ENCODE peak calls at places on chromosomes 2 and 18, in five cellular contexts. C is HEK293T, M is GM12878, T is H1, Q is NT2/D1. F is an unnamed sample.
A peak's percentile ranks its signal among the peaks of the same experiment; 100 is the strongest.

GRCh38 chr2:16320716-16321115 is 344.9 kb downstream of the CYRIA start:
- DNase-seq in C (no peak), M (no peak), T (peak; percentile 46), Q (no peak), F (no peak)

GRCh38 chr2:128797937-128798336 is 479.3 kb upstream of the HS6ST1 start:
- DNase-seq in C (no peak), M (peak; percentile 20), T (peak; percentile 35), Q (no peak), F (no peak)

GRCh38 chr2:199868431-199869226 is 17.6 kb upstream of the FTCDNL1 start:
- DNase-seq in C (no peak), M (no peak), T (no peak), Q (no peak), F (no peak)

GRCh38 chr2:201999289-201999688 is 34.4 kb upstream of the FZD7 start:
- DNase-seq in C (no peak), M (no peak), T (no peak), Q (no peak), F (no peak)

GRCh38 chr2:26770986-26771586 is 7.0 kb downstream of the SLC35F6 start:
- DNase-seq in C (no peak), M (no peak), T (no peak), Q (no peak), F (peak; percentile 62)

GRCh38 chr2:60819155-60819862 is 62.1 kb upstream of the REL start:
- DNase-seq in C (no peak), M (no peak), T (no peak), Q (no peak), F (no peak)

GRCh38 chr2:186068154-186068826 is 329.7 kb downstream of the FSIP2 start:
- DNase-seq in C (no peak), M (no peak), T (no peak), Q (no peak), F (peak; percentile 39)

GRCh38 chr2:70089220-70089945 is 2.1 kb downstream of the PCBP1 start:
- DNase-seq in C (no peak), M (no peak), T (peak; percentile 63), Q (no peak), F (peak; percentile 24)

GRCh38 chr2:166419616-166419934 is 43.8 kb upstream of the SCN9A start:
- DNase-seq in C (no peak), M (no peak), T (no peak), Q (peak; percentile 1), F (peak; percentile 60)

GRCh38 chr18:60984496-60984895 is 348.7 kb upstream of the CDH20 start:
- DNase-seq in C (no peak), M (no peak), T (no peak), Q (no peak), F (no peak)

GRCh38 chr2:64404002-64404731 is 49.8 kb upstream of the LGALSL start:
- DNase-seq in C (no peak), M (no peak), T (peak; percentile 76), Q (peak; percentile 76), F (peak; percentile 77)

GRCh38 chr18:74976331-74976909 is 232.5 kb downstream of the PTGR3 start:
- DNase-seq in C (no peak), M (no peak), T (no peak), Q (no peak), F (peak; percentile 9)

GRCh38 chr18:63199743-63200241 is 119.8 kb downstream of the BCL2 start:
- DNase-seq in C (no peak), M (no peak), T (no peak), Q (no peak), F (no peak)

GRCh38 chr2:120293991-120294329 is 41.3 kb downstream of the RALB start:
- DNase-seq in C (no peak), M (peak; percentile 48), T (no peak), Q (no peak), F (no peak)

GRCh38 chr18:13382683-13382989 is 164.1 kb downstream of the LDLRAD4 start:
- DNase-seq in C (no peak), M (no peak), T (peak; percentile 28), Q (no peak), F (no peak)

GRCh38 chr18:49531678-49532153 is 30.1 kb upstream of the LIPG start:
- DNase-seq in C (no peak), M (no peak), T (no peak), Q (no peak), F (peak; percentile 12)

GRCh38 chr2:37111971-37112370 is 27.7 kb downstream of the GPATCH11 start:
- DNase-seq in C (no peak), M (no peak), T (no peak), Q (no peak), F (no peak)

GRCh38 chr18:55078289-55078916 is 119.1 kb upstream of the CCDC68 start:
- DNase-seq in C (no peak), M (no peak), T (no peak), Q (no peak), F (no peak)

GRCh38 chr18:33231474-33232317 is 208.8 kb downstream of the CCDC178 start:
- DNase-seq in C (peak; percentile 85), M (peak; percentile 17), T (peak; percentile 84), Q (peak; percentile 70), F (peak; percentile 75)

GRCh38 chr2:26653207-26654060 is 12.3 kb upstream of the CIB4 start:
- DNase-seq in C (no peak), M (no peak), T (no peak), Q (no peak), F (no peak)

GRCh38 chr2:77910136-77910535 is 388.0 kb upstream of the LRRTM4 start:
- DNase-seq in C (no peak), M (no peak), T (no peak), Q (no peak), F (no peak)
- TF ChIP-seq SUZ12 in C (no peak), M (no peak), T (no peak), Q (no peak), F (no peak)

DNA sequence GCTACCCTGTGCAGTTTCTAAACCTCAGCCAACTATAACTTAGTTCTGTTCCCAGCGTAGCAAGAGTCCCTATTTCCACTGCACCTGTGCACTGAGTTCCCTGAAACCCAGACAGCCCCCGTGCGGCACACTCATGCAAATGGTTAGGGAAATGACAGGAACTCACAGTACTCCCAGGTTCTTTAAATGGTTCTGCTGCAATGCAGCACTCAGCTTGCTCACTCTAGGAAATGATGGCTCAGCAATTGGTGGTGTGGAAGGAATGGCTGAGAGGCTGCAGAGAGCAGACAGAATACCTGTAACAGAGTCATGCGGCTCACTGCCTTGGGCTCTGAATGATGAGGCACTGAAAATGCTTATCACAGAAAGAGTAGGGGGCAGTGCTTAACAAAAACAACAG is 143.0 kb downstream of the RAD51AP2 start:
- DNase-seq in C (no peak), M (no peak), T (no peak), Q (peak; percentile 9), F (no peak)
- TF ChIP-seq SUZ12 in C (no peak), M (no peak), T (no peak), Q (no peak), F (no peak)

GRCh38 chr2:105055613-105056012 is 17.7 kb downstream of the MRPS9 start:
- DNase-seq in C (no peak), M (no peak), T (no peak), Q (no peak), F (no peak)

GRCh38 chr2:105056245-105056644 is 18.4 kb downstream of the MRPS9 start:
- DNase-seq in C (no peak), M (no peak), T (no peak), Q (no peak), F (no peak)

GRCh38 chr2:105057005-105057404 is 19.1 kb downstream of the MRPS9 start:
- DNase-seq in C (no peak), M (no peak), T (no peak), Q (no peak), F (no peak)

DNA sequence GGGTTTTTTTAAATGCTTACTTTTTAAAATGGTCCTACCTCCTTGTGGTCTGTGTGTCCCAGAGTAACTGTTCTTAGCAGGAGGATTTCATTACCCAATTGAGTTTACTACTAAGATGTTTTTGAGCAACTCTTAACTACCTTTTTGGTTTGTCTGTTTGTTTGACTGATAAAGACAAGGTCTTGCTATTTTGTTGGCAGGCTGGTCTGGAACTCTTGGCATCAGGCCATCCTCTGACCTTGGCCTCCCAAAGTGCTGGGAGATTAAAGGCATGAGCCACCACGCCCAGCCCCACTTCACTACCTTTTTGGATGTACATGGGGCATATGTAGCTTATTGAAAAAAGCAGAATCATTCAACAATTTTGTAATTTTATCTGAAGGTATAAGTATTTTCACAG is 14.9 kb downstream of the MRPS9 start:
- DNase-seq in C (no peak), M (no peak), T (no peak), Q (no peak), F (peak; percentile 74)
- TF ChIP-seq SUZ12 in C (no peak), M (no peak), T (no peak), Q (no peak), F (no peak)

GRCh38 chr2:107259411-107260195 is 373.6 kb upstream of the ST6GAL2 start:
- DNase-seq in C (no peak), M (no peak), T (no peak), Q (no peak), F (no peak)
- TF ChIP-seq SUZ12 in C (no peak), M (no peak), T (no peak), Q (no peak), F (no peak)

GRCh38 chr2:161355106-161355505 is 46.9 kb downstream of the PSMD14 start:
- DNase-seq in C (no peak), M (no peak), T (no peak), Q (no peak), F (no peak)
- TF ChIP-seq SUZ12 in C (no peak), M (no peak), T (no peak), Q (no peak), F (no peak)

F was measured in HepG2.